ENCODE peak calls at places on chromosomes 11 and 22, in ten cellular contexts. One of them, this sample, is unnamed.

GRCh38 chr22:25641650-25642049 is 77.2 kb downstream of the GRK3 start:
- DNase-seq in stimulated activated CD4-positive, alpha-beta T cell treated with anti-CD3 and anti-CD28 coated beads, Interleukin-1b, Interleukin-23, amount 100 ng/mL, for 24 hours: no peak
- DNase-seq in fibroblast of the conjunctiva: no peak
- DNase-seq in progenitor cell of endocrine pancreas: no peak
- DNase-seq in neural crest cell: no peak
- DNase-seq in cardiac fibroblast: no peak
- DNase-seq in epithelial cell of esophagus: no peak
- DNase-seq in PC-9: no peak
- DNase-seq in stromal cell of bone marrow: no peak
- DNase-seq in stimulated activated CD8-positive, alpha-beta memory T cell treated with anti-CD3 and anti-CD28 coated beads, Interleukin-7, amount 100 ng/mL, for 1 hour: no peak
- DNase-seq in this sample: no peak

GRCh38 chr11:17839973-17840611 is 105.5 kb downstream of the KCNC1 start:
- DNase-seq in stimulated activated CD4-positive, alpha-beta T cell treated with anti-CD3 and anti-CD28 coated beads, Interleukin-1b, Interleukin-23, amount 100 ng/mL, for 24 hours: no peak
- DNase-seq in fibroblast of the conjunctiva: no peak
- DNase-seq in progenitor cell of endocrine pancreas: no peak
- DNase-seq in neural crest cell: no peak
- DNase-seq in cardiac fibroblast: peak
- DNase-seq in epithelial cell of esophagus: peak
- DNase-seq in PC-9: no peak
- DNase-seq in stromal cell of bone marrow: no peak
- DNase-seq in stimulated activated CD8-positive, alpha-beta memory T cell treated with anti-CD3 and anti-CD28 coated beads, Interleukin-7, amount 100 ng/mL, for 1 hour: no peak
- DNase-seq in this sample: no peak

GRCh38 chr11:24391165-24391564 is 105.7 kb upstream of the LUZP2 start:
- DNase-seq in stimulated activated CD4-positive, alpha-beta T cell treated with anti-CD3 and anti-CD28 coated beads, Interleukin-1b, Interleukin-23, amount 100 ng/mL, for 24 hours: no peak
- DNase-seq in fibroblast of the conjunctiva: peak
- DNase-seq in progenitor cell of endocrine pancreas: no peak
- DNase-seq in neural crest cell: no peak
- DNase-seq in cardiac fibroblast: peak
- DNase-seq in epithelial cell of esophagus: peak
- DNase-seq in PC-9: peak
- DNase-seq in stromal cell of bone marrow: peak
- DNase-seq in stimulated activated CD8-positive, alpha-beta memory T cell treated with anti-CD3 and anti-CD28 coated beads, Interleukin-7, amount 100 ng/mL, for 1 hour: no peak
- DNase-seq in this sample: no peak

GRCh38 chr11:64165482-64165841 is 451 bp downstream of the MACROD1 start:
- DNase-seq in stimulated activated CD4-positive, alpha-beta T cell treated with anti-CD3 and anti-CD28 coated beads, Interleukin-1b, Interleukin-23, amount 100 ng/mL, for 24 hours: no peak
- DNase-seq in fibroblast of the conjunctiva: no peak
- DNase-seq in progenitor cell of endocrine pancreas: peak
- DNase-seq in neural crest cell: peak
- DNase-seq in cardiac fibroblast: no peak
- DNase-seq in epithelial cell of esophagus: peak
- DNase-seq in PC-9: no peak
- DNase-seq in stromal cell of bone marrow: no peak
- DNase-seq in stimulated activated CD8-positive, alpha-beta memory T cell treated with anti-CD3 and anti-CD28 coated beads, Interleukin-7, amount 100 ng/mL, for 1 hour: no peak
- DNase-seq in this sample: no peak

GRCh38 chr22:39748877-39749276 is 144.7 kb downstream of the ENTHD1 start:
- DNase-seq in stimulated activated CD4-positive, alpha-beta T cell treated with anti-CD3 and anti-CD28 coated beads, Interleukin-1b, Interleukin-23, amount 100 ng/mL, for 24 hours: no peak
- DNase-seq in fibroblast of the conjunctiva: no peak
- DNase-seq in progenitor cell of endocrine pancreas: no peak
- DNase-seq in neural crest cell: no peak
- DNase-seq in cardiac fibroblast: peak
- DNase-seq in epithelial cell of esophagus: peak
- DNase-seq in PC-9: peak
- DNase-seq in stromal cell of bone marrow: no peak
- DNase-seq in stimulated activated CD8-positive, alpha-beta memory T cell treated with anti-CD3 and anti-CD28 coated beads, Interleukin-7, amount 100 ng/mL, for 1 hour: no peak
- DNase-seq in this sample: no peak

GRCh38 chr11:118117790-118118601 is 31.2 kb upstream of the SMIM35 start:
- DNase-seq in stimulated activated CD4-positive, alpha-beta T cell treated with anti-CD3 and anti-CD28 coated beads, Interleukin-1b, Interleukin-23, amount 100 ng/mL, for 24 hours: no peak
- DNase-seq in fibroblast of the conjunctiva: no peak
- DNase-seq in progenitor cell of endocrine pancreas: no peak
- DNase-seq in neural crest cell: no peak
- DNase-seq in cardiac fibroblast: no peak
- DNase-seq in epithelial cell of esophagus: no peak
- DNase-seq in PC-9: no peak
- DNase-seq in stromal cell of bone marrow: no peak
- DNase-seq in stimulated activated CD8-positive, alpha-beta memory T cell treated with anti-CD3 and anti-CD28 coated beads, Interleukin-7, amount 100 ng/mL, for 1 hour: no peak
- DNase-seq in this sample: no peak

GRCh38 chr22:29260031-29260560 is 7.7 kb downstream of the RHBDD3 start:
- DNase-seq in stimulated activated CD4-positive, alpha-beta T cell treated with anti-CD3 and anti-CD28 coated beads, Interleukin-1b, Interleukin-23, amount 100 ng/mL, for 24 hours: no peak
- DNase-seq in fibroblast of the conjunctiva: no peak
- DNase-seq in progenitor cell of endocrine pancreas: no peak
- DNase-seq in neural crest cell: no peak
- DNase-seq in cardiac fibroblast: no peak
- DNase-seq in epithelial cell of esophagus: no peak
- DNase-seq in PC-9: no peak
- DNase-seq in stromal cell of bone marrow: no peak
- DNase-seq in stimulated activated CD8-positive, alpha-beta memory T cell treated with anti-CD3 and anti-CD28 coated beads, Interleukin-7, amount 100 ng/mL, for 1 hour: no peak
- DNase-seq in this sample: no peak

GRCh38 chr11:67278135-67278938 is 10.8 kb upstream of the ANKRD13D start:
- DNase-seq in stimulated activated CD4-positive, alpha-beta T cell treated with anti-CD3 and anti-CD28 coated beads, Interleukin-1b, Interleukin-23, amount 100 ng/mL, for 24 hours: no peak
- DNase-seq in fibroblast of the conjunctiva: no peak
- DNase-seq in progenitor cell of endocrine pancreas: no peak
- DNase-seq in neural crest cell: no peak
- DNase-seq in cardiac fibroblast: no peak
- DNase-seq in epithelial cell of esophagus: no peak
- DNase-seq in PC-9: no peak
- DNase-seq in stromal cell of bone marrow: no peak
- DNase-seq in stimulated activated CD8-positive, alpha-beta memory T cell treated with anti-CD3 and anti-CD28 coated beads, Interleukin-7, amount 100 ng/mL, for 1 hour: no peak
- DNase-seq in this sample: no peak

GRCh38 chr11:66264893-66265292 is 3.5 kb upstream of the RAB1B start:
- DNase-seq in stimulated activated CD4-positive, alpha-beta T cell treated with anti-CD3 and anti-CD28 coated beads, Interleukin-1b, Interleukin-23, amount 100 ng/mL, for 24 hours: no peak
- DNase-seq in fibroblast of the conjunctiva: no peak
- DNase-seq in progenitor cell of endocrine pancreas: no peak
- DNase-seq in neural crest cell: no peak
- DNase-seq in cardiac fibroblast: no peak
- DNase-seq in epithelial cell of esophagus: peak
- DNase-seq in PC-9: no peak
- DNase-seq in stromal cell of bone marrow: no peak
- DNase-seq in stimulated activated CD8-positive, alpha-beta memory T cell treated with anti-CD3 and anti-CD28 coated beads, Interleukin-7, amount 100 ng/mL, for 1 hour: no peak
- DNase-seq in this sample: no peak

GRCh38 chr22:40033586-40034380 is 39.0 kb downstream of the FAM83F start:
- DNase-seq in stimulated activated CD4-positive, alpha-beta T cell treated with anti-CD3 and anti-CD28 coated beads, Interleukin-1b, Interleukin-23, amount 100 ng/mL, for 24 hours: no peak
- DNase-seq in fibroblast of the conjunctiva: no peak
- DNase-seq in progenitor cell of endocrine pancreas: no peak
- DNase-seq in neural crest cell: no peak
- DNase-seq in cardiac fibroblast: no peak
- DNase-seq in epithelial cell of esophagus: no peak
- DNase-seq in PC-9: no peak
- DNase-seq in stromal cell of bone marrow: no peak
- DNase-seq in stimulated activated CD8-positive, alpha-beta memory T cell treated with anti-CD3 and anti-CD28 coated beads, Interleukin-7, amount 100 ng/mL, for 1 hour: no peak
- DNase-seq in this sample: no peak

GRCh38 chr11:130136107-130136506 is 23.5 kb upstream of the ST14 start:
- DNase-seq in stimulated activated CD4-positive, alpha-beta T cell treated with anti-CD3 and anti-CD28 coated beads, Interleukin-1b, Interleukin-23, amount 100 ng/mL, for 24 hours: no peak
- DNase-seq in fibroblast of the conjunctiva: no peak
- DNase-seq in progenitor cell of endocrine pancreas: no peak
- DNase-seq in neural crest cell: no peak
- DNase-seq in cardiac fibroblast: no peak
- DNase-seq in epithelial cell of esophagus: no peak
- DNase-seq in PC-9: no peak
- DNase-seq in stromal cell of bone marrow: no peak
- DNase-seq in stimulated activated CD8-positive, alpha-beta memory T cell treated with anti-CD3 and anti-CD28 coated beads, Interleukin-7, amount 100 ng/mL, for 1 hour: no peak
- DNase-seq in this sample: no peak